ENCODE peak calls at places on chromosomes 16 and 17, in nine cellular contexts. J is activated T-helper 2 cell treated with anti-CD3 and anti-CD28 coated beads, Interferon-gamma antibody, Interleukin-2, Interleukin-4, amounts not matched to agents 10 μg/mL and 5 μg/mL and 100 μg/mL, durations not matched to agents 14 hours and 24 hours and 36 hours; M is ACHN; Z is stimulated activated CD4-positive, alpha-beta T cell treated with anti-CD3 and anti-CD28 coated beads, Interleukin-2, amount 100 ng/mL, for 24 hours; I is T-cell; C is hepatic stellate cell; K is BJ; H is endodermal cell; F is nephron progenitor cell. U is an unnamed sample.

GRCh38 chr16:85565340-85565739 is 47.8 kb upstream of the GSE1 start:
- DNase-seq in H (no peak), K (no peak), M (no peak), Z (no peak), C (no peak), F (no peak), J (no peak), I (no peak), U (no peak)

GRCh38 chr16:56743840-56744239 is 13.9 kb downstream of the NUP93 start:
- DNase-seq in J (no peak), C (peak), F (no peak), I (no peak), M (peak), H (peak), K (no peak), Z (no peak), U (no peak)

GRCh38 chr16:82368041-82368440 is 198.0 kb upstream of the MPHOSPH6 start:
- DNase-seq in J (no peak), I (no peak), K (no peak), M (peak), C (peak), F (peak), Z (no peak), H (peak), U (peak)

GRCh38 chr17:66782866-66783265 is 52.1 kb upstream of the CACNG5 start:
- DNase-seq in H (peak), J (no peak), C (no peak), F (no peak), Z (no peak), K (no peak), I (no peak), M (no peak), U (no peak)

GRCh38 chr16:83137894-83138293 is 511.1 kb downstream of the CDH13 start:
- DNase-seq in I (no peak), Z (no peak), C (no peak), H (no peak), M (no peak), J (no peak), F (no peak), K (no peak), U (no peak)

GRCh38 chr17:17760872-17761550 is 75.8 kb downstream of the SREBF1 start:
- DNase-seq in C (no peak), F (no peak), I (no peak), M (no peak), H (no peak), Z (no peak), J (no peak), K (no peak), U (no peak)

GRCh38 chr16:35748621-35749252 is 2289.3 kb downstream of the TP53TG3F start:
- DNase-seq in M (no peak), F (no peak), K (no peak), C (no peak), H (no peak), I (no peak), J (no peak), Z (no peak), U (no peak)

GRCh38 chr17:82012482-82013295 is 10.0 kb downstream of the CENPX start:
- DNase-seq in K (no peak), C (no peak), I (no peak), H (no peak), F (no peak), J (no peak), M (no peak), Z (no peak), U (no peak)

GRCh38 chr17:80596760-80597608 is 52.3 kb downstream of the RPTOR start:
- DNase-seq in J (no peak), H (peak), I (no peak), C (no peak), K (no peak), Z (peak), M (peak), F (no peak), U (no peak)

GRCh38 chr17:521168-521525 is 168.5 kb upstream of the RPH3AL start:
- DNase-seq in Z (no peak), H (no peak), M (no peak), I (no peak), K (no peak), F (no peak), J (no peak), C (no peak), U (no peak)

GRCh38 chr16:88730632-88731607 is 24.6 kb downstream of the CTU2 start:
- DNase-seq in I (no peak), C (no peak), K (no peak), H (no peak), Z (no peak), F (no peak), J (no peak), M (no peak), U (no peak)

GRCh38 chr16:593406-593805 is 3.5 kb downstream of the RAB40C start:
- DNase-seq in J (no peak), H (no peak), C (no peak), Z (no peak), F (no peak), K (no peak), I (no peak), M (no peak), U (no peak)

GRCh38 chr17:13601776-13602551 is at the start of gene HS3ST3A1:
- DNase-seq in C (peak), J (no peak), H (peak), K (no peak), F (peak), M (peak), Z (no peak), I (no peak), U (peak)

GRCh38 chr17:4903051-4903818 is at the start of gene CHRNE:
- DNase-seq in H (peak), M (peak), F (peak), I (peak), C (no peak), K (no peak), Z (peak), J (peak), U (peak)

GRCh38 chr17:82200743-82201497 is 11.7 kb downstream of the CCDC57 start:
- DNase-seq in K (no peak), F (no peak), M (no peak), Z (peak), C (no peak), H (no peak), J (peak), I (peak), U (peak)

GRCh38 chr17:77449373-77449907 is 308.7 kb downstream of the SEC14L1 start:
- DNase-seq in C (no peak), K (no peak), F (no peak), H (no peak), M (no peak), I (no peak), Z (no peak), J (no peak), U (no peak)

GRCh38 chr16:51591480-51591879 is 440.4 kb upstream of the SALL1 start:
- DNase-seq in I (no peak), F (no peak), C (no peak), M (no peak), Z (no peak), H (no peak), J (no peak), K (no peak), U (no peak)

GRCh38 chr17:14432058-14432457 is 131.2 kb downstream of the HS3ST3B1 start:
- DNase-seq in H (no peak), C (no peak), K (no peak), M (no peak), F (no peak), Z (no peak), J (no peak), I (no peak), U (no peak)

GRCh38 chr17:59366040-59366757 is 34.7 kb downstream of the YPEL2 start:
- DNase-seq in C (peak), K (no peak), Z (no peak), F (peak), I (no peak), M (no peak), J (no peak), H (peak), U (no peak)

GRCh38 chr16:85490971-85491771 is 122.0 kb upstream of the GSE1 start:
- DNase-seq in Z (peak), J (peak), K (no peak), I (peak), M (peak), F (peak), C (no peak), H (peak), U (peak)

GRCh38 chr17:82060001-82060380 is 5.6 kb downstream of the DUS1L start:
- DNase-seq in I (no peak), H (no peak), K (no peak), F (no peak), M (no peak), Z (no peak), C (no peak), J (no peak), U (no peak)

GRCh38 chr16:88764913-88765349 is 20.1 kb downstream of the PIEZO1 start:
- DNase-seq in C (no peak), I (no peak), M (no peak), H (peak), F (no peak), J (no peak), K (no peak), Z (no peak), U (no peak)

GRCh38 chr16:28977703-28978641 is 3.4 kb downstream of the SPNS1 start:
- DNase-seq in J (no peak), M (peak), K (no peak), F (peak), H (peak), Z (no peak), C (no peak), I (no peak), U (no peak)

GRCh38 chr17:62085511-62086408 is 20.7 kb upstream of the MED13 start:
- DNase-seq in F (no peak), M (no peak), Z (no peak), J (no peak), K (no peak), I (no peak), H (no peak), C (no peak), U (no peak)

GRCh38 chr17:19417611-19418010 is 6.6 kb downstream of the RNF112 start:
- DNase-seq in C (no peak), F (no peak), J (no peak), I (no peak), K (no peak), Z (no peak), M (no peak), H (peak), U (no peak)

GRCh38 chr17:50511058-50511457 is 2.8 kb downstream of the MYCBPAP start:
- DNase-seq in H (peak), Z (peak), K (no peak), F (no peak), J (peak), C (peak), M (no peak), I (no peak), U (no peak)

GRCh38 chr17:17722906-17723353 is 41.7 kb downstream of the RAI1 start:
- DNase-seq in F (no peak), K (no peak), Z (no peak), H (no peak), C (no peak), I (no peak), J (no peak), M (no peak), U (no peak)

GRCh38 chr16:56632848-56633365 is 448 bp downstream of the MT1M start:
- DNase-seq in F (no peak), J (no peak), M (no peak), I (no peak), H (no peak), C (no peak), Z (no peak), K (no peak), U (no peak)

GRCh38 chr16:89170346-89171215 is 967 bp upstream of the CDH15 start:
- DNase-seq in K (no peak), J (no peak), C (no peak), H (peak), I (no peak), Z (no peak), F (no peak), M (peak), U (no peak)

GRCh38 chr17:50462446-50462845 is 6.2 kb downstream of the CHAD start:
- DNase-seq in J (no peak), H (no peak), I (no peak), C (no peak), M (no peak), F (no peak), K (no peak), Z (no peak), U (no peak)